ENCODE peak calls at places on chromosomes 7 and 10, in four cellular contexts. P is ascending aorta, R is endothelial cell, Y is RWPE1. I is an unnamed sample.

GRCh38 chr7:148545172-148545571 is 45.4 kb upstream of the C7orf33 start:
- DNase-seq in Y (no peak), R (no peak), P (no peak), I (no peak)

GRCh38 chr7:92639956-92640355 is 49.8 kb upstream of the FAM133B start:
- DNase-seq in P (no peak), Y (no peak), R (no peak), I (no peak)

GRCh38 chr10:48306870-48307531 is 524 bp downstream of the MAPK8 start:
- DNase-seq in Y (peak), R (peak), P (no peak), I (no peak)

GRCh38 chr10:58755688-58756087 is 243.0 kb downstream of the BICC1 start:
- DNase-seq in P (no peak), Y (peak), R (no peak), I (no peak)

GRCh38 chr7:94908204-94909022 is 1.0 kb downstream of the PPP1R9A start:
- DNase-seq in R (peak), Y (peak), P (no peak), I (no peak)

GRCh38 chr10:6423004-6423403 is 157.1 kb downstream of the PRKCQ start:
- DNase-seq in R (no peak), Y (peak), P (no peak), I (no peak)

GRCh38 chr10:32054087-32054486 is 2.1 kb downstream of the KIF5B start:
- DNase-seq in R (no peak), Y (no peak), P (no peak), I (no peak)

GRCh38 chr10:84907461-84908010 is 579.1 kb downstream of the CCSER2 start:
- DNase-seq in R (no peak), Y (no peak), P (no peak), I (no peak)

GRCh38 chr10:118805146-118805545 is 50.4 kb upstream of the CACUL1 start:
- DNase-seq in R (no peak), P (no peak), Y (no peak), I (no peak)

GRCh38 chr10:9209105-9209798 is 1154.8 kb downstream of the GATA3 start:
- DNase-seq in Y (peak), P (no peak), R (peak), I (peak)

GRCh38 chr10:34434119-34434594 is 380.9 kb downstream of the PARD3 start:
- DNase-seq in P (no peak), Y (no peak), R (no peak), I (no peak)

GRCh38 chr10:122279725-122280141 is 8.6 kb downstream of the BTBD16 start:
- DNase-seq in Y (peak), R (peak), P (no peak), I (no peak)

GRCh38 chr7:3559178-3559765 is 258.2 kb downstream of the SDK1 start:
- DNase-seq in P (no peak), Y (peak), R (no peak), I (no peak)

GRCh38 chr7:37942934-37943610 is 22.6 kb downstream of the EPDR1 start:
- DNase-seq in P (no peak), R (peak), Y (no peak), I (no peak)

GRCh38 chr7:37943905-37944736 is 23.7 kb downstream of the EPDR1 start:
- DNase-seq in P (no peak), R (no peak), Y (no peak), I (no peak)

GRCh38 chr7:37947138-37947839 is 26.8 kb downstream of the EPDR1 start:
- DNase-seq in R (no peak), Y (no peak), P (no peak), I (no peak)

GRCh38 chr7:37944737-37945054 is 24.3 kb downstream of the EPDR1 start:
- DNase-seq in Y (no peak), P (no peak), R (no peak), I (no peak)

DNA sequence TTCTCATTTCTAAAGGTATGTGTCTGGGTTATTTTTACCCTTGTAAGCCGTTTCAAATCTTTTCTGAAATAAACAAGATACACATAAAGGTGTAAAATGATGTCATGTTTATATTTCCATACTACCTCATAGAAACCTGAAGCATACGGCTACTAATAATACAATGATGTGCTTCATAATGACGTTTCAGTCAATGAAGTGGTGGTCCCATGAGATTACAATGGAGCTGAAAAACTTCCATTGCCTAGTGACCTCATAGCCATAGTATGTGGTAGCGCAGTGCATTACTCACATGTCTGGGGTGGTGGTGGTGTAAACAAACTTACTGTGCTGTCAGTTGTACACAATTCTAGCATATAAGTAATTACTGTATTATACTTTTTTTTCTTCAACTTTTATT is 24.9 kb downstream of the EPDR1 start:
- DNase-seq in Y (no peak), P (no peak), R (no peak), I (no peak)
- TF ChIP-seq CTCF in Y (no peak), P (no peak), R (no peak), I (no peak)

DNA sequence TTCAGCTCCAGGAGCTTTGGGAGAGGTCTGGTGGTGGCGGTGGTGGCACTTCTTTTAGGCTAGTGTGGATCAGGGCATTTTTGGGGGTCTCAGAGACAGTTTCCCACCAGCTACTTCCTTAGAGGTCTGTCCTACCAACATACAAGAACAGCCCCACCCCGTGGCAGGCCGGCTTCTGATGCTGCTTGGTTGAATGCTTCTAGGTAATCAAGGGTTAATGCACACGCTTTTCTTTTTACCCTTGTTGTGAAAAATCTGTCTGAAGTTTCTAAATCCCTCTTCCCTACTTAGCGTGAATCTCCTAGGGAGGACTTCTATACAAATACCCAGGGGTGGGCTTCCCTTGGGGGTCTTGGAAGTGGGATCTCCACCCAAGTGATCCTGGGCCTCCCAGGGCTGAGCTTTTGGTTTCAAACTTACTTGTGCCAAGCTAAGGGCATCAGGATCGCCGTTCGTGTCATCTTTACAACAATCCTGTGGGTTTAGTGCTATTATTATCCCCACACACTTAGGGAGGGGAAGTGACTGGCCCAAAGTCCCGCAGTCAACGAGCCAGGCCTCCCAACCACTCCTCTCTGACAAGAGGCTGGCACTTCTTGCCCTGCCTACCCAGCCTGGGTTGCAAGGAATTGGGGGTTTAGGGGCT is 1.7 kb downstream of the SH2B2 start:
- DNase-seq in Y (no peak), P (no peak), R (no peak), I (no peak)
- TF ChIP-seq CTCF in Y (no peak), P (no peak), R (no peak), I (no peak)

GRCh38 chr7:132480534-132480933 is 95.7 kb downstream of the PLXNA4 start:
- DNase-seq in P (no peak), Y (no peak), R (no peak), I (no peak)
- TF ChIP-seq CTCF in P (no peak), Y (no peak), R (no peak), I (no peak)

DNA sequence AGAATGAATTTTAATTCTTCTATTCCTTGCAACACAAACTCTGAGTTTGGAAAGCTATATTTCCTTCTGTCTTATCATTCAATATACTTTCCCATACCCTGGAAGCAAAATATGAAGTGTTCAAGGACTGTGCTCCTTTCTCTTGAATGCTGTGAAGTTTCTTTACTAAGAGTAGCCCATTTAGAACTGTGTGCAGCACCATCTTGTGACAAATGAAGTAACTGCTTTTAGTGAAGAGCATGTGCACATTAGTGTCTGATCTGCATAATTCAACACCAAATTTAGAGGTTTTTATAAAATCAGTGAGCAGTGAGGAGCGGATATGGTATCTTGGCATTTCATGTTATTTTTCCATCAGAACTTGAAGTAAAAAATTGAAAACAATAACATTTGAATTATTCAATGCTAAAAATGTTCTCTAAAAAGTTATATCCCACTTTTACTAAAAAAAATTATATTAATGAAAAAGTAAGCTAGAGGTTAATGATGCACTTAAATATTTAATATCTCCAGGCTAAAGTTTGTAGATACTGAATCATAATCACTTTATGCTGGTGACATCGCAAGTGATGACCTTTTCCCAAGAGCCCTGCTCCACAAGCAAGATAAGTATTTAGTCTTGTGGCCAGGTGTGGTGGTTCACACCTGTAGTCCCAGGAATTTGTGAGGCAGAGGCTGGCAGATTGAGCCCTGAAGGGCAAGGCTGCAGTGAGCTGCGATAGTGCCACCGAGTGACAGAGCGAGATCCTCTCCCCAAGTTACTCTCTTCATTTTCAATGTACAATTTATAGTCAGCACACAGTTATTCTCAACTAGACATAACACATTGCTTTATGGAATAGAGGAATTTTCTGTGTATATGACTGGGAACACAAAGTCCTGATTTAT is 108.8 kb upstream of the PCLO start:
- DNase-seq in Y (peak), R (no peak), P (no peak), I (no peak)
- TF ChIP-seq CTCF in Y (peak), R (no peak), P (peak), I (no peak)

GRCh38 chr7:150420242-150420641 is 30.2 kb upstream of the GIMAP8 start:
- DNase-seq in P (no peak), Y (no peak), R (no peak), I (no peak)

GRCh38 chr7:150421831-150422230 is 28.6 kb upstream of the GIMAP8 start:
- DNase-seq in P (no peak), Y (no peak), R (no peak), I (no peak)

GRCh38 chr7:150417239-150417638 is 33.2 kb upstream of the GIMAP8 start:
- DNase-seq in Y (no peak), R (no peak), P (no peak), I (no peak)

GRCh38 chr7:150417863-150418262 is 32.6 kb upstream of the GIMAP8 start:
- DNase-seq in Y (no peak), R (no peak), P (no peak), I (no peak)

DNA sequence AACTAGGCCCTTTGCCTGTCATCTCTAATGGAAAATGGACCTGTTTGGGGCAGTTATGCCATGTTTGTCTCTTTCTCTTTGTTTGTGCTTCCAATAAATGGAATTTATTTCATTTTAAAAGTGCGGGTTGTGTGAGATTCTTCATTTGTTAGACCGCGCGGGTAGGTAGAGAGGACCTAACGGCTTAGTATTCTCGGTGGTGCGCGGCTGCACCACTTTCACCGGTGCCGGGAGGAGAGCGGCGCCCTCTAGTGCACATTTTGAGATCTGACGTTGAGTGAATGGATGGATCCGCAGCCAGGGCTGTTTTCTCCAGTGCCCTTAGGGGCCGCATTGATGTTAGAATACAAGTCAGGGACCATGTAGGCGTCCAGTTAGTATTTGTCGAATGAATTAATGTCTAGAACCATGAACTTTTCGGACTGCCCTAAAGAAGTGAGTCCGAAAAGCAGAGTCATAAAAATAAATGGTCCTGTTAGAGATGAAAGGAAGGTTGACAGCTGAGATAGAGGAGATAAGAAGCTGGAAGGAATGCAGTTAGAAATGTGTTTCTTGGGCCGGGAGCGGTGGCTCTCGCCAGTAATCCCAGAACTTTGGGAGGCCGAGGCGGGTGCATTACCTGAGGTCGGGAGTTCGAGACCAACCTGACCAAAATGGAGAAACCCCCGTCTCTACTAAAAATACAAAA is 29.3 kb upstream of the GIMAP8 start:
- DNase-seq in R (peak), P (no peak), Y (peak), I (peak)
- TF ChIP-seq CTCF in R (peak), P (peak), Y (peak), I (no peak)

GRCh38 chr10:116654816-116655215 is 34.1 kb downstream of the PNLIPRP2 start:
- DNase-seq in R (peak), Y (no peak), P (no peak), I (no peak)
- TF ChIP-seq CTCF in R (peak), Y (no peak), P (no peak), I (no peak)